ENCODE peak calls at places on chromosomes 5 and 9, in five cellular contexts. One of them, this sample, is unnamed.
A peak's percentile ranks its signal among the peaks of the same experiment; 100 is the strongest.

GRCh38 chr9:85900504-85901201 is 40.3 kb upstream of the NAA35 start:
- DNase-seq in heart left ventricle: no peak
- DNase-seq in adrenal gland: no peak
- DNase-seq in sigmoid colon: no peak
- DNase-seq in pancreas: no peak
- DNase-seq in this sample: no peak

GRCh38 chr5:132388244-132389050 is 18.9 kb downstream of the SLC22A5 start:
- DNase-seq in pancreas: no peak
- DNase-seq in heart left ventricle: no peak
- DNase-seq in adrenal gland: peak; percentile 73
- DNase-seq in sigmoid colon: peak; percentile 85
- DNase-seq in this sample: peak; percentile 77

GRCh38 chr9:14640294-14640693 is 52.9 kb downstream of the ZDHHC21 start:
- DNase-seq in pancreas: no peak
- DNase-seq in sigmoid colon: no peak
- DNase-seq in adrenal gland: no peak
- DNase-seq in heart left ventricle: no peak
- DNase-seq in this sample: no peak

GRCh38 chr5:96468956-96469355 is 35.9 kb upstream of the PCSK1 start:
- DNase-seq in pancreas: no peak
- DNase-seq in sigmoid colon: no peak
- DNase-seq in adrenal gland: no peak
- DNase-seq in heart left ventricle: no peak
- DNase-seq in this sample: no peak

GRCh38 chr5:139711067-139711851 is 63.1 kb downstream of the CXXC5 start:
- DNase-seq in sigmoid colon: no peak
- DNase-seq in heart left ventricle: peak; percentile 47
- DNase-seq in adrenal gland: no peak
- DNase-seq in pancreas: peak; percentile 55
- DNase-seq in this sample: peak; percentile 55

GRCh38 chr9:70746316-70746715 is 331.9 kb upstream of the KLF9 start:
- DNase-seq in heart left ventricle: no peak
- DNase-seq in pancreas: no peak
- DNase-seq in sigmoid colon: no peak
- DNase-seq in adrenal gland: no peak
- DNase-seq in this sample: no peak

GRCh38 chr9:131394464-131395026 is 659 bp downstream of the PRRC2B start:
- DNase-seq in adrenal gland: no peak
- DNase-seq in pancreas: peak; percentile 48
- DNase-seq in sigmoid colon: peak; percentile 77
- DNase-seq in heart left ventricle: peak; percentile 68
- DNase-seq in this sample: peak; percentile 47

GRCh38 chr5:149409268-149409948 is 30.3 kb upstream of the IL17B start:
- DNase-seq in adrenal gland: no peak
- DNase-seq in sigmoid colon: peak; percentile 66
- DNase-seq in pancreas: no peak
- DNase-seq in heart left ventricle: no peak
- DNase-seq in this sample: no peak

GRCh38 chr5:82599030-82599429 is 320.9 kb upstream of the RPS23 start:
- DNase-seq in pancreas: no peak
- DNase-seq in adrenal gland: no peak
- DNase-seq in heart left ventricle: no peak
- DNase-seq in sigmoid colon: no peak
- DNase-seq in this sample: no peak

GRCh38 chr5:54738118-54738972 is 220.8 kb downstream of the SNX18 start:
- DNase-seq in heart left ventricle: peak; percentile 86
- DNase-seq in pancreas: peak; percentile 31
- DNase-seq in sigmoid colon: peak; percentile 82
- DNase-seq in adrenal gland: peak; percentile 86
- DNase-seq in this sample: peak; percentile 44

GRCh38 chr5:147522435-147522834 is 12.6 kb upstream of the DPYSL3 start:
- DNase-seq in heart left ventricle: no peak
- DNase-seq in pancreas: no peak
- DNase-seq in sigmoid colon: no peak
- DNase-seq in adrenal gland: no peak
- DNase-seq in this sample: no peak

GRCh38 chr5:140883927-140884697 is 2.2 kb downstream of the PCDHA13 start:
- DNase-seq in pancreas: no peak
- DNase-seq in heart left ventricle: no peak
- DNase-seq in adrenal gland: no peak
- DNase-seq in sigmoid colon: no peak
- DNase-seq in this sample: no peak

GRCh38 chr9:129494113-129494789 is 126.7 kb downstream of the C9orf50 start:
- DNase-seq in adrenal gland: no peak
- DNase-seq in heart left ventricle: no peak
- DNase-seq in sigmoid colon: no peak
- DNase-seq in pancreas: peak; percentile 67
- DNase-seq in this sample: no peak

GRCh38 chr5:146815423-146815822 is 63.1 kb downstream of the PPP2R2B start:
- DNase-seq in heart left ventricle: no peak
- DNase-seq in adrenal gland: no peak
- DNase-seq in sigmoid colon: no peak
- DNase-seq in pancreas: no peak
- DNase-seq in this sample: no peak

GRCh38 chr5:171978016-171978415 is 28.4 kb downstream of the FBXW11 start:
- DNase-seq in sigmoid colon: no peak
- DNase-seq in heart left ventricle: no peak
- DNase-seq in adrenal gland: no peak
- DNase-seq in pancreas: no peak
- DNase-seq in this sample: no peak

GRCh38 chr5:56862909-56863308 is 46.5 kb upstream of the SETD9 start:
- DNase-seq in sigmoid colon: no peak
- DNase-seq in adrenal gland: no peak
- DNase-seq in heart left ventricle: no peak
- DNase-seq in pancreas: no peak
- DNase-seq in this sample: no peak

GRCh38 chr9:2928386-2928785 is 84.5 kb upstream of the PUM3 start:
- DNase-seq in adrenal gland: no peak
- DNase-seq in heart left ventricle: no peak
- DNase-seq in pancreas: no peak
- DNase-seq in sigmoid colon: no peak
- DNase-seq in this sample: no peak

GRCh38 chr9:136644343-136644592 is 18.4 kb upstream of the EGFL7 start:
- DNase-seq in adrenal gland: peak; percentile 91
- DNase-seq in pancreas: peak; percentile 79
- DNase-seq in heart left ventricle: peak; percentile 96
- DNase-seq in sigmoid colon: peak; percentile 90
- DNase-seq in this sample: peak; percentile 92

GRCh38 chr9:136644593-136645342 is 17.9 kb upstream of the EGFL7 start:
- DNase-seq in adrenal gland: peak; percentile 82
- DNase-seq in pancreas: peak; percentile 23
- DNase-seq in heart left ventricle: peak; percentile 87
- DNase-seq in sigmoid colon: peak; percentile 85
- DNase-seq in this sample: peak; percentile 33

GRCh38 chr9:136645903-136646754 is 16.6 kb upstream of the EGFL7 start:
- DNase-seq in heart left ventricle: peak; percentile 90
- DNase-seq in sigmoid colon: no peak
- DNase-seq in adrenal gland: peak; percentile 76
- DNase-seq in pancreas: peak; percentile 18
- DNase-seq in this sample: peak; percentile 46

GRCh38 chr9:136646827-136647711 is 15.6 kb upstream of the EGFL7 start:
- DNase-seq in sigmoid colon: no peak
- DNase-seq in pancreas: peak; percentile 12
- DNase-seq in heart left ventricle: peak; percentile 55
- DNase-seq in adrenal gland: no peak
- DNase-seq in this sample: no peak

DNA sequence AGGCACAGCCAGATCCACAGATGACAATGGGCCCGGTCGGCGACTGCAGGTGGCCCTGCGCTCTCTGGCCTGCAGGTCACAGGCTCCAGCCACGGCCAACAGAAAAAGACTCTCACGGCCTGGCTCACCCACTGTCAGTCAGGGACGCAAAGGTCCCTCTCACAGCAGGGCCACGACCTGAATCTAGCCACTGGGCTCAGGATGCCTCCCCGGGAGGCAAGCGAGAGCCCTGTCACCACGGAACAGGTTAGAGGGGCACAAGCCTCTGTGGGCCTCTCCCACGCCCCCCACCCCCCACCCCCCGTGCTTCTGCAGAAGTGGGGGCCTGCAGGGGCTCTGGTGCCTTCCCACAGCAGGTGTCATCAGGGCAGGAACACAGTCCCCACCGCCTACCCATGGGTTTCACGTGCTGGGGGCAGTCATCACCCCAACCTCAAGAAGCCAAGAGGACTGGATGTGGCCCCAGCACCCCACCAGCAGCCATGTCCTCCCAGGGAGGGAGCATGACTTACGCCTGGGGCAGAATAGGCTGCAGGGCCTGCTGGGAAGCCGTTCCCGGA is 17.3 kb upstream of the EGFL7 start:
- DNase-seq in heart left ventricle: peak; percentile 34
- DNase-seq in sigmoid colon: no peak
- DNase-seq in adrenal gland: no peak
- DNase-seq in pancreas: peak; percentile 9
- DNase-seq in this sample: no peak
- H3K4me3 ChIP-seq in heart left ventricle: peak overlapping the region; percentile 47
- H3K4me3 ChIP-seq in sigmoid colon: no peak overlapping the region
- H3K4me3 ChIP-seq in adrenal gland: peak overlapping the region; percentile 32
- H3K4me3 ChIP-seq in pancreas: no peak overlapping the region
- H3K4me3 ChIP-seq in this sample: no peak overlapping the region

DNA sequence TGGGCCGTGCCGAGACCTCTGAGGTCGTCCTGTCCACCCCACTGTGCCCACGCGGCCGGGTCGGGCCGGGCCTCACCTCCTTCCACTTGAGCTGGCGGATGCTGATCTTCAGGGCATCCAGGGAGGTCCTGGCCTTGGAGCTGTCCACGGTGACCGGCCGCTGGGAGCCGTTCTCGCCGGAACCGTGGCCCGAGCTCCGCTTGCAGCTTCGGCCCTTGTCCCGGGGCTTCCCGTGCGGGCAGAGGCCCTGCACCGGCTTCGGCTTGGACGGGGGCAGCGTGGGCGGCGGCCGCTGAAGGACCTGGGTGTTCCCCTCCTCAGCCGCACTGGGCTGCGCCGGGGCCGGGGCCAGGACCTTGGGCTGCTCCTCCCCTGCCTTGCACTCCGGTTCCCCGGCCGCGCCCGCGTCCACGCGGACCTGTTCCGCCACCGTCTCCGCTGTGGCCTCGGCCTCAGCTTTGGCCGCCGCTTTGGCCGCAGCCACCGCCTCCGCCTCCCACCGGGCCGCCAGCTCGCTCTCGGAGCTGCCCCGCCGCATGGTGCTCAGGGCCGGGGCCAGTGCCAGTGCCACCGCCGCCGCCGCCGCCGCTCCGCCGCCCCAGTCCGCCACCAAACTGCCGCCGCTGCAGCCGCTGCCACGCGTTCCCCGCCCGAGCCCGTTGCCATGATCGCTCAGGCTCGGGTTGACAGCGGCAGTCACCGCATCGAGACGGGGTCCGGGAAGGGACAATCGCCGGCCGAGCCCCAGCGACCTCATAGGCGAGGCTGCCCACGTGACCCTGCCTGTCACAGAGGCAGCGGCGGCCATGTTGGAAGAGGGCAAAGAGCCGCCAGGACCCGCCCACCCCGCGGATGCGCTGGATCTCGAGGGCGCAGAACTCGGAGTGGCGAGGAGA is at the start of gene TTLL11:
- DNase-seq in heart left ventricle: peak; percentile 99
- DNase-seq in pancreas: peak; percentile 97
- DNase-seq in adrenal gland: peak; percentile 99
- DNase-seq in sigmoid colon: peak; percentile 99
- DNase-seq in this sample: peak; percentile 98
- H3K27ac ChIP-seq in heart left ventricle: peak within 1 kb of the TSS; percentile 91
- H3K27ac ChIP-seq in pancreas: peak within 1 kb of the TSS; percentile 73
- H3K27ac ChIP-seq in adrenal gland: no peak within 1 kb of the TSS
- H3K27ac ChIP-seq in sigmoid colon: peak within 1 kb of the TSS; percentile 92
- H3K27ac ChIP-seq in this sample: no peak within 1 kb of the TSS

DNA sequence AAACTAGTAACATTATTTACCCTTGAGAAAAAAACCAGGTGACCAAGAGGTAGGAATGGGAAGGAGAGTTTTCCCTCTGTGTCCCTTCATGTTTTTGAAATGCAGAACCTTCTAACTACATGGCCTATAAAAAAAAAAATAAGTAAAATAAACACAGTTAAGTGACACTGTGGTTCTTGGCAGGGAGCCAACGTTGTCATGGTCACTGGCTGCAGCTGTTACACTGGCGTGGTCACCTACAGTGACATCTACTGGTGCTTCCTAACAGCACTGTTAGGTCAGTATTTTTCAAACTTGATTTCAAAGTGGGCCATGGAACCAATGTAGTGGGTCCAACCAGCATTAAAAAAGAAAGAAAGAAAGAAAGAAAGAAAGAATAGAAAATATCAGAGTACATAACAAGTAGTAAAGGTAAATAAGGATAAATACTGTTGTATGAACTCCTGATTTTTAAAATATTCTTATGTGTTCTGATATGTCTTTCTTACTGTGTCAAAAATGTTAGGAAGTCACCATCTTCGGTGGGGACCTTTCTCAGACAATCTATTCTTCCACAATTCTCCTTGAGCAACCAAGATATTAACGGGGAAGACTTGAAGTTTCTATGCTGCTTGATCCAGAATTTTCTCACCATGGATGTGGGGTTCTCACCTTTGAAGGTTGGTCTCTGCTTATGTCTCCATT is 59.1 kb upstream of the PJA2 start:
- DNase-seq in pancreas: peak; percentile 96
- DNase-seq in sigmoid colon: peak; percentile 98
- DNase-seq in heart left ventricle: peak; percentile 98
- DNase-seq in adrenal gland: peak; percentile 99
- DNase-seq in this sample: peak; percentile 98
- TF ChIP-seq CTCF in pancreas: peak; percentile 40
- TF ChIP-seq CTCF in sigmoid colon: peak; percentile 58
- TF ChIP-seq CTCF in heart left ventricle: peak; percentile 68
- TF ChIP-seq CTCF in adrenal gland: peak; percentile 64
- TF ChIP-seq CTCF in this sample: peak; percentile 92

GRCh38 chr9:34399729-34400128 is 23.0 kb upstream of the MYORG start:
- DNase-seq in adrenal gland: no peak
- DNase-seq in sigmoid colon: no peak
- DNase-seq in pancreas: no peak
- DNase-seq in heart left ventricle: no peak
- DNase-seq in this sample: no peak

GRCh38 chr9:34398875-34399274 is 22.2 kb upstream of the MYORG start:
- DNase-seq in adrenal gland: no peak
- DNase-seq in heart left ventricle: no peak
- DNase-seq in sigmoid colon: no peak
- DNase-seq in pancreas: no peak
- DNase-seq in this sample: no peak

GRCh38 chr9:34400275-34400674 is 23.6 kb upstream of the MYORG start:
- DNase-seq in sigmoid colon: no peak
- DNase-seq in adrenal gland: no peak
- DNase-seq in heart left ventricle: no peak
- DNase-seq in pancreas: no peak
- DNase-seq in this sample: no peak

GRCh38 chr9:34392511-34392910 is 15.8 kb upstream of the MYORG start:
- DNase-seq in pancreas: no peak
- DNase-seq in heart left ventricle: no peak
- DNase-seq in sigmoid colon: no peak
- DNase-seq in adrenal gland: no peak
- DNase-seq in this sample: no peak

GRCh38 chr9:34396276-34397214 is 19.8 kb upstream of the MYORG start:
- DNase-seq in pancreas: no peak
- DNase-seq in sigmoid colon: no peak
- DNase-seq in heart left ventricle: no peak
- DNase-seq in adrenal gland: peak; percentile 42
- DNase-seq in this sample: no peak
- H3K4me3 ChIP-seq in pancreas: no peak overlapping the region
- H3K4me3 ChIP-seq in sigmoid colon: no peak overlapping the region
- H3K4me3 ChIP-seq in heart left ventricle: no peak overlapping the region
- H3K4me3 ChIP-seq in adrenal gland: no peak overlapping the region
- H3K4me3 ChIP-seq in this sample: no peak overlapping the region

This sample was measured in thyroid gland.